ENCODE peak calls at places on chromosomes 11 and 22, in four cellular contexts. G is HepG2, L is GM12878, Q is A549. W is an unnamed sample.

GRCh38 chr11:32752001-32752400 is 42.5 kb downstream of the CCDC73 start:
- ATAC-seq in Q (no peak), G (no peak), L (peak), W (no peak)

GRCh38 chr11:120303004-120303637 is 22.0 kb upstream of the TLCD5 start:
- ATAC-seq in L (peak), G (peak), Q (peak), W (peak)

GRCh38 chr11:118283756-118284350 is 19.8 kb upstream of the MPZL2 start:
- ATAC-seq in G (no peak), L (no peak), Q (no peak), W (no peak)

GRCh38 chr11:2951235-2952110 is 22.3 kb upstream of the PHLDA2 start:
- ATAC-seq in L (no peak), G (no peak), Q (no peak), W (no peak)

GRCh38 chr11:12761029-12761428 is 86.8 kb downstream of the TEAD1 start:
- ATAC-seq in G (no peak), Q (peak), L (no peak), W (no peak)

GRCh38 chr11:122637538-122637937 is 18.0 kb upstream of the UBASH3B start:
- ATAC-seq in Q (no peak), G (no peak), L (no peak), W (no peak)

GRCh38 chr11:18623707-18624106 is 10.4 kb downstream of the SPTY2D1 start:
- ATAC-seq in Q (no peak), L (no peak), G (no peak), W (no peak)

GRCh38 chr11:119759747-119760412 is 30.9 kb upstream of the NECTIN1 start:
- ATAC-seq in G (no peak), Q (no peak), L (no peak), W (no peak)

GRCh38 chr11:2100361-2101170 is 38.6 kb downstream of the IGF2 start:
- ATAC-seq in L (no peak), Q (no peak), G (no peak), W (no peak)

GRCh38 chr22:28882545-28882877 is 861 bp upstream of the ZNRF3 start:
- ATAC-seq in Q (peak), L (peak), G (peak), W (no peak)

GRCh38 chr11:71488968-71489265 is 35.9 kb downstream of the NADSYN1 start:
- ATAC-seq in Q (no peak), G (no peak), L (peak), W (no peak)

GRCh38 chr11:61832758-61833157 is 4.7 kb downstream of the FADS2 start:
- ATAC-seq in G (no peak), L (no peak), Q (no peak), W (no peak)

GRCh38 chr11:113481226-113481625 is 6.0 kb upstream of the DRD2 start:
- ATAC-seq in Q (no peak), L (no peak), G (no peak), W (no peak)

GRCh38 chr11:62888406-62888805 is 7.7 kb downstream of the SLC3A2 start:
- ATAC-seq in Q (no peak), L (no peak), G (no peak), W (no peak)

GRCh38 chr11:77019976-77020591 is 14.1 kb upstream of the B3GNT6 start:
- ATAC-seq in Q (peak), G (no peak), L (no peak), W (no peak)

GRCh38 chr11:130042093-130042591 is 27.6 kb upstream of the APLP2 start:
- ATAC-seq in G (peak), Q (peak), L (no peak), W (no peak)

GRCh38 chr11:56932572-56933235 is 56.0 kb upstream of the OR5AK2 start:
- ATAC-seq in G (no peak), L (peak), Q (peak), W (no peak)

GRCh38 chr11:7547687-7548086 is 33.9 kb downstream of the PPFIBP2 start:
- ATAC-seq in Q (no peak), G (no peak), L (no peak), W (no peak)

GRCh38 chr11:19988598-19988997 is 171.7 kb downstream of the DBX1 start:
- ATAC-seq in G (no peak), Q (peak), L (no peak), W (peak)

GRCh38 chr11:45663486-45664375 is 1.7 kb downstream of the CHST1 start:
- ATAC-seq in Q (no peak), G (no peak), L (no peak), W (no peak)

GRCh38 chr22:34414467-34415440 is 494.5 kb upstream of the LARGE1 start:
- ATAC-seq in Q (peak), G (peak), L (peak), W (no peak)

GRCh38 chr22:27601195-27601594 is 200.4 kb downstream of the MN1 start:
- ATAC-seq in Q (no peak), G (no peak), L (no peak), W (no peak)

GRCh38 chr11:113874096-113874919 is 1.1 kb downstream of the USP28 start:
- ATAC-seq in G (no peak), Q (no peak), L (peak), W (no peak)

GRCh38 chr22:33658775-33659174 is 261.5 kb downstream of the LARGE1 start:
- ATAC-seq in L (no peak), G (no peak), Q (no peak), W (peak)

GRCh38 chr11:83543918-83544491 is 257.8 kb upstream of the CCDC90B start:
- ATAC-seq in G (no peak), Q (no peak), L (peak), W (no peak)

GRCh38 chr11:120079750-120080610 is 57.9 kb downstream of the TRIM29 start:
- ATAC-seq in Q (no peak), G (peak), L (no peak), W (no peak)

GRCh38 chr11:35324981-35325380 is 94.4 kb downstream of the SLC1A2 start:
- ATAC-seq in G (no peak), L (no peak), Q (no peak), W (no peak)

GRCh38 chr11:134644489-134645456 is 232.7 kb upstream of the B3GAT1 start:
- ATAC-seq in G (no peak), L (no peak), Q (no peak), W (no peak)

GRCh38 chr11:85783758-85784157 is 27.2 kb downstream of the SYTL2 start:
- ATAC-seq in Q (no peak), L (no peak), G (no peak), W (no peak)

GRCh38 chr11:4018641-4019040 is 76.0 kb upstream of the RRM1 start:
- ATAC-seq in Q (peak), L (no peak), G (no peak), W (no peak)

GRCh38 chr11:61472282-61472681 is 36.3 kb upstream of the LRRC10B start:
- ATAC-seq in Q (no peak), G (no peak), L (no peak), W (peak)

GRCh38 chr11:9858822-9859221 is 194.9 kb downstream of the SWAP70 start:
- ATAC-seq in Q (peak), G (peak), L (no peak), W (no peak)

GRCh38 chr11:405976-406795 is 8.6 kb downstream of the SIGIRR start:
- ATAC-seq in L (no peak), Q (peak), G (no peak), W (no peak)

GRCh38 chr11:405323-405975 is 9.3 kb downstream of the SIGIRR start:
- ATAC-seq in G (no peak), Q (no peak), L (no peak), W (no peak)

GRCh38 chr11:407651-408080 is 7.1 kb downstream of the SIGIRR start:
- ATAC-seq in Q (peak), G (no peak), L (no peak), W (no peak)

GRCh38 chr11:408154-409007 is 6.4 kb downstream of the SIGIRR start:
- ATAC-seq in Q (no peak), G (peak), L (no peak), W (no peak)

DNA sequence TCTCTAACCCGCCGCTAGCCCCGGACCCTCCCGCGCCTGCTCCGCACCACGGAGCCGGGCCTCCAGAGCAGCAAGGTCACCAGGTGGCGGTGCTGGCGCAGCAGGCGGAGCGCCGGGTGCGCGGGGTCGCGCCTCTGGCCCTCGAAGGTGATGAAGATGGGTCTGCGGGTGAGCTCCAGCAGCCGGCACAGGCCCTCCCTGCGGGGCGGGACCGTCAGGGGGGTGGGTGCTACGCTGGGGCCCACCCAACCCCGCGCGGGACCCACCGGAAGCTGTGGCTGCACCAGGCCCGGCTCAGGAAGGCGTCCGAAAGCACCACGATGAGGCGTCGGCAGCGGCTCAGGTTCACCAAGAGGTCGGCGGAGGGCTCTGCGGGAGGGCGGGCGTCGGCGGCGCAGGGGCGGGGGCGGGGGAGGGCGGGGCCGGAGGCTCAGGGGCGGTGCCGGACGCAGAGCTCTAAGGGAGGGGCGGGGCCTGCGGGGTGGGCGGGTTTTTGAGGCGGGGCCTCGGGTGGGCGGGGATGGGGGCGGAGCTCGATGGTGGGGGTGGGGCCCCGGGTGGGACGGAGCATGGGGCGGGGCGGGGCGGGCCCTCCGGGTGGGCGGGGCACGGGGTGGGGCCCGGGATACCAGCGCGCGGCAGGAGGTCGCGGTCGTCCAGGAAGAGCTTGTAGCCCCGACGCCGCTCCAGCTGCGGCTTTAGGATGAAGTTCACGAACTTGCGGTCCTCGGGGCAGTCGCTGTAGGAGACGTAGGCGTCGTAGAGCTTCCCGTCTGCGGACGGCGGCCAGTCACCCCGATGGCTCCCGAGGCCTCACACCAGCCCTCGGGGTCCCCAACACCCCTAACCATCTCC is 7.8 kb downstream of the SIGIRR start:
- ATAC-seq in G (no peak), L (peak), Q (peak), W (peak)
- H3K27ac ChIP-seq in G (no peak), L (peak), Q (peak), W (peak)

DNA sequence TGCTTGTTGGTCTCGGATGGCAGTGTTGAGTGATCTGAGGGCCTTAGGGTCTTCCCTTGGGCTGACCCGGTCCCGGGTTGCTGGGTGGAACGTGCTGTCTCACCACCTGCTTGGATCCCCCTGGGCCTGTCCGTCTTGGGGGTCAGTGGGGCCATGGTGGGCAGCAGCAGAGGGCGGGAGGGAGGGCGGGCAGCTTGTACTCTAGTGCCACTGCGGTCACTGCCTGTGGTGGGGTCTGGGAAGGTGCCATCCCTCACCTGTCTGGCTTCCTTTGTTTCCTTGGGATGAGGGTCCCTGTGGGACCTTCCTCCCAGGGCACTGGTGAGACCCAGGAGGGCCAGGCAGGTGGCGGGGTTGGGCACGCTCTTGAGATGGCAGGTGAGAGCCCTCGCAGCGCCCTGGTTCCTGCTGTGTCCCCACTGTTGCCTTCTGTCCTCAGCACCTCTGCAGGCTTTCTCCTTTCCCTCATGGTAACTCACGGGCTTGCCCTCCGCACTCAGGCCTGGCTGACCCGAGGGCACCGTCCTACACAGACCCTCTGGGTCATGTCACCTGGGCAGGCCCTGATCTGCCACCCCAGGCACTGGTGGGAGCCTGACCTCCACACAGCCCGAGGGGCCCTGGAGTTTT is 34.2 kb downstream of the TBC1D22A start:
- ATAC-seq in L (no peak), G (no peak), Q (no peak), W (no peak)
- TF ChIP-seq EP300 in L (no peak), G (no peak), Q (no peak), W (no peak)

GRCh38 chr22:38110863-38111852 is 674 bp upstream of the BAIAP2L2 start:
- ATAC-seq in L (no peak), G (peak), Q (peak), W (no peak)
- H3K27ac ChIP-seq in L (no peak), G (peak), Q (peak), W (no peak)

DNA sequence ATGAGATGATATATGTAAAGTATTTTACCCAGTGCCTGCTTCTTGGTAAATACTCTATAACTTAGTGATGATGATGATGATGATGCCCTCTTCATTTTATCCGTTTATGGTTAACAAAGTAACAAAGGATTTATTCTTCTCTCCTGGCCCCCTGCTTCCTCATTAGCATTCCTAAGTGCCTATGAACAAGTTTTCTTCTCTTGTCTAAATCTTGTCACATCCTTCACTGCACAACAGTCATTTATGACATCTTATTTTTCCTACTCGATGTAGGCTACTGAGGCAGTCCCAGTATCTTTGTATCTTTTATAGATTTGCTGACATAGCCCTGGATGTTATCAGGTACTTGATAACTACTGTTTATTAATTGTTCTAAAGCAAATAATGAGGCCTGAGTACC is 754.4 kb upstream of the ARHGAP42 start:
- ATAC-seq in Q (no peak), L (no peak), G (no peak), W (no peak)
- TF ChIP-seq EP300 in Q (no peak), L (no peak), G (no peak), W (no peak)

GRCh38 chr22:42268852-42269406 is 1.5 kb downstream of the TCF20 start:
- ATAC-seq in L (no peak), Q (no peak), G (no peak), W (no peak)

GRCh38 chr22:42270512-42271190 is at the start of gene TCF20:
- ATAC-seq in Q (peak), G (peak), L (peak), W (peak)

GRCh38 chr22:42269407-42270177 is 861 bp downstream of the TCF20 start:
- ATAC-seq in Q (peak), L (peak), G (peak), W (peak)

GRCh38 chr22:42271191-42271813 is 849 bp upstream of the TCF20 start:
- ATAC-seq in G (no peak), Q (no peak), L (no peak), W (no peak)

GRCh38 chr22:42270178-42270511 is 308 bp downstream of the TCF20 start:
- ATAC-seq in G (peak), Q (peak), L (peak), W (peak)
- H3K27ac ChIP-seq in G (peak), Q (peak), L (peak), W (peak)

W was measured in gastroesophageal sphincter.